ENCODE peak calls at places on chromosome X, in five cellular contexts. C is kidney epithelial cell, V is tibial nerve, S is H1, U is NB4. I is an unnamed sample.

GRCh38 chrX:135931644-135932487 is 38.4 kb downstream of the SAGE1 start:
- DNase-seq in C (no peak), V (peak; percentile 23), S (peak; percentile 10), U (peak; percentile 45), I (no peak)

GRCh38 chrX:39050427-39050826 is 249.2 kb downstream of the MID1IP1 start:
- DNase-seq in C (no peak), V (no peak), S (no peak), U (no peak), I (no peak)

GRCh38 chrX:88146577-88146976 is 600.4 kb upstream of the CPXCR1 start:
- DNase-seq in C (no peak), V (no peak), S (no peak), U (no peak), I (no peak)

GRCh38 chrX:41559662-41560061 is 112.5 kb downstream of the NYX start:
- DNase-seq in C (peak; percentile 57), V (peak; percentile 4), S (no peak), U (peak; percentile 56), I (peak; percentile 53)

GRCh38 chrX:97326456-97326855 is 442.7 kb downstream of the RPA4 start:
- DNase-seq in C (no peak), V (no peak), S (no peak), U (no peak), I (no peak)

GRCh38 chrX:126064901-126065541 is 101.1 kb downstream of the DCAF12L2 start:
- DNase-seq in C (no peak), V (no peak), S (no peak), U (no peak), I (no peak)

GRCh38 chrX:118212817-118213183 is 96.2 kb upstream of the KLHL13 start:
- DNase-seq in C (no peak), V (no peak), S (no peak), U (peak; percentile 69), I (no peak)

GRCh38 chrX:14899607-14900006 is 26.4 kb downstream of the MOSPD2 start:
- DNase-seq in C (peak; percentile 56), V (no peak), S (no peak), U (peak; percentile 12), I (peak; percentile 47)

GRCh38 chrX:74249963-74250362 is 54.0 kb upstream of the ZCCHC13 start:
- DNase-seq in C (no peak), V (no peak), S (peak; percentile 49), U (no peak), I (no peak)

GRCh38 chrX:111719426-111720210 is 38.6 kb downstream of the ALG13 start:
- DNase-seq in C (no peak), V (no peak), S (no peak), U (peak; percentile 12), I (no peak)

GRCh38 chrX:22686138-22686541 is 313.6 kb upstream of the DDX53 start:
- DNase-seq in C (peak; percentile 66), V (peak; percentile 54), S (no peak), U (peak; percentile 4), I (peak; percentile 59)

GRCh38 chrX:151981129-151981528 is 6.7 kb upstream of the GABRE start:
- DNase-seq in C (no peak), V (no peak), S (no peak), U (no peak), I (no peak)

GRCh38 chrX:135528756-135529155 is 8.3 kb downstream of the INTS6L start:
- DNase-seq in C (no peak), V (no peak), S (no peak), U (no peak), I (no peak)

GRCh38 chrX:135463937-135464336 is 42.2 kb downstream of the SMIM10L2A start:
- DNase-seq in C (no peak), V (no peak), S (no peak), U (peak; percentile 10), I (no peak)

GRCh38 chrX:131058136-131058868 is at the start of gene ARHGAP36:
- DNase-seq in C (no peak), V (no peak), S (no peak), U (no peak), I (no peak)

GRCh38 chrX:153727108-153727931 is 2.7 kb downstream of the ABCD1 start:
- DNase-seq in C (no peak), V (peak; percentile 8), S (no peak), U (peak; percentile 43), I (no peak)

GRCh38 chrX:22060451-22060940 is 28.4 kb downstream of the PHEX start:
- DNase-seq in C (no peak), V (no peak), S (no peak), U (peak; percentile 35), I (no peak)

GRCh38 chrX:386239-386767 is 404 bp downstream of the PPP2R3B start:
- DNase-seq in C (no peak), V (no peak), S (no peak), U (peak; percentile 32), I (no peak)

GRCh38 chrX:16869393-16870094 is 618 bp downstream of the RBBP7 start:
- DNase-seq in C (no peak), V (no peak), S (no peak), U (peak; percentile 74), I (no peak)

GRCh38 chrX:20454117-20454516 is 187.4 kb upstream of the RPS6KA3 start:
- DNase-seq in C (no peak), V (no peak), S (no peak), U (no peak), I (peak; percentile 7)

GRCh38 chrX:22534643-22535042 is 261.9 kb downstream of the CBLL2 start:
- DNase-seq in C (no peak), V (no peak), S (no peak), U (no peak), I (no peak)

GRCh38 chrX:11540532-11541377 is 125.0 kb downstream of the ARHGAP6 start:
- DNase-seq in C (no peak), V (no peak), S (no peak), U (peak; percentile 15), I (no peak)

GRCh38 chrX:115018040-115018647 is 728 bp upstream of the IL13RA2 start:
- DNase-seq in C (no peak), V (no peak), S (no peak), U (peak; percentile 8), I (no peak)
- TF ChIP-seq CTCF in C (peak; percentile 27), V (no peak), S (no peak), U (no peak), I (peak; percentile 41)

DNA sequence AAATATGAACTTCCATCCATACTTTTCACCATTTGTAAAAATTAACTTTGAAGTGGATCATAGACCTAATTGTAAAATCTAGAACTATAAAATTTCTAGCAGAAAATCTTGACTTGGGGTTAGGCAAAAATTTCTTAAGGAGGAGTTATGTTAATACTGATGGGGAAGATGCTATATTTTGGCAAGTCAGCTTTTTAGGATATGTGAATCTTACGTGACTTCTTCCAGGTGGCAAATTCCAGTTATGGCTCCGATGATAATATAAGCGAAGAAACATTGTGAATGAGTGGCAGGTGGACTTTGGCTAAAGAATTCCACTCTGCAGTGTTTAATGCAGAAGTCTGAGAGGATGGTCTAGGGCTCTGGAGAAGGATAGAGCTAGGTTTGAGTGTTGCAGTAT is 1.5 kb downstream of the PRPS2 start:
- DNase-seq in C (no peak), V (no peak), S (no peak), U (no peak), I (no peak)
- H3K4me3 ChIP-seq in C (no peak overlapping the region), V (no peak overlapping the region), S (peak overlapping the region; percentile 77), U (peak overlapping the region; percentile 73), I (no peak overlapping the region)

DNA sequence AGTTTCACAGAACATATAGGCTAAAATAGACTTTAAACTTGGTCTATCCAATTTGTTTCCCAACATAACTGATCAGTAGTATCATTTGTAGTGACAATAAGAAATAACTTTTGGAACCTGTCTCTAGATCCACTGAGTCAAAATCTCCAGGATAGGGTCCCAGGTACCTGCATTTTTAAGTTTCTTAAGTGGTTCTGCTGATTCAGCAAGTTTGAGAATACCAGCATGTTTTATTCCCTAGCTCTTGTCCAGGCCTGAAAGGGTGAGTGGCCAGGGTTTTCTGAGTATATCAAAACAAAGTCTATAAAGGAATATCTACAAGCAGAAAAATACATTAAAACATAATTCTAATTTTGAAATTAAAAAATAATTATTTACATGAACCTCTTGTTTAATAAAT is 573.1 kb upstream of the POU3F4 start:
- DNase-seq in C (no peak), V (no peak), S (no peak), U (no peak), I (no peak)
- TF ChIP-seq CTCF in C (no peak), V (no peak), S (no peak), U (no peak), I (no peak)

DNA sequence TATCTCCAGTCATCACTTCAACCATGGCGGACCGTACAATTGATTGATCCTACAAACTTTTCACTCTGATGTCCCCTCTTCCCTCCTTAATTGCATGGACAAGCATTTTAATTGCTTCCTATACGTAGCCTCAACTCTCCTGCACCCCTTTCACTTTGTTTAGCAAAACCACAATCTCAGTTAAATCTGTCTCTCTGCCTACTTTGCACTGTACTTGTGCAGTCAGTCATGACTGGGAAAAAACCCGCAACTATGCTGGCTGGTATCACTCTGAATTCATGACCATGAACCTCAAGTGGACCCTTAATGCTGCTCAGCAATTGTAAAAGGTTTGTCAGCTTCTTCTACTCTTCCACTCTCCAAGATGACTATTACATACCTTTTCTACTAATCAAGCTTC is 51.7 kb upstream of the AFF2 start:
- DNase-seq in C (peak; percentile 5), V (no peak), S (no peak), U (no peak), I (no peak)
- H3K4me3 ChIP-seq in C (no peak overlapping the region), V (no peak overlapping the region), S (no peak overlapping the region), U (no peak overlapping the region), I (no peak overlapping the region)

DNA sequence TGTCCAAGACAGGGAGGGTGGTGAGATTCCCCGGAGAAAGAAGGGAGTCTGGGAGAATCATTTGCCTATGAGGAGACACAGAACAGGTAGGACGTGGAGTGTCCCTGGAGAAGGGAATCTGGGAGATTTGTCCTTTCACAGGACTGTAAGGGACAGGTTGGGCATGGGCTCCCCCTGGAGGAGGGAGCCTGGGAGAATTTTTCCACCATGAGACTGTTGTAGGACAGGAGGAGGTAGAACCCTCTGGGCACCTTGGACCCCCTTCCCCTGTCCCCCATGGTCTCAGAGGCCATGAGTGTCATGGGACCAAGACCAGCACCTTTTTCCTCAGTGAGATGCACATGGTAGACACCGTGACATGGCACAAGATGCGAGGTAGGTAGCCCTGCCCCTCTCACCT is 2.8 kb downstream of the PORCN start:
- DNase-seq in C (no peak), V (no peak), S (no peak), U (no peak), I (no peak)
- TF ChIP-seq CTCF in C (peak; percentile 52), V (no peak), S (peak; percentile 23), U (peak; percentile 52), I (peak; percentile 60)